ENCODE peak calls at places on chromosomes 3 and 15, in eight cellular contexts. I is BE2C, A is pancreas, T is testis, N is colonic mucosa, E is Panc1, D is PC-3, P is fibroblast of lung. Y is an unnamed sample.
A peak's percentile ranks its signal among the peaks of the same experiment; 100 is the strongest.

GRCh38 chr3:47578691-47579632 is at the start of gene CSPG5:
- DNase-seq in I (peak; percentile 33), A (peak; percentile 35), T (no peak), N (no peak), E (no peak), D (no peak), P (no peak), Y (no peak)

GRCh38 chr3:48596676-48597407 is 1.7 kb upstream of the COL7A1 start:
- DNase-seq in I (no peak), A (no peak), T (no peak), N (no peak), E (no peak), D (no peak), P (no peak), Y (no peak)

GRCh38 chr3:66010348-66011097 is 28.2 kb downstream of the MAGI1 start:
- DNase-seq in I (no peak), A (no peak), T (no peak), N (no peak), E (no peak), D (peak; percentile 66), P (no peak), Y (no peak)

GRCh38 chr3:44762690-44763089 is 1.1 kb downstream of the KIF15 start:
- DNase-seq in I (no peak), A (no peak), T (no peak), N (no peak), E (no peak), D (no peak), P (no peak), Y (no peak)

GRCh38 chr3:39166932-39167532 is 13.6 kb upstream of the CSRNP1 start:
- DNase-seq in I (no peak), A (peak; percentile 31), T (no peak), N (no peak), E (no peak), D (peak; percentile 75), P (peak; percentile 78), Y (peak; percentile 84)

GRCh38 chr3:184631339-184631965 is 69.9 kb downstream of the EPHB3 start:
- DNase-seq in I (no peak), A (no peak), T (no peak), N (no peak), E (no peak), D (no peak), P (no peak), Y (no peak)

GRCh38 chr3:140432176-140432753 is 245.6 kb upstream of the TRIM42 start:
- DNase-seq in I (peak; percentile 66), A (no peak), T (no peak), N (no peak), E (no peak), D (no peak), P (peak; percentile 69), Y (no peak)

GRCh38 chr15:61106044-61106834 is 122.9 kb downstream of the RORA start:
- DNase-seq in I (no peak), A (no peak), T (no peak), N (no peak), E (no peak), D (no peak), P (no peak), Y (no peak)

GRCh38 chr3:105402287-105402801 is 35.6 kb downstream of the ALCAM start:
- DNase-seq in I (no peak), A (no peak), T (no peak), N (no peak), E (no peak), D (peak; percentile 97), P (peak; percentile 77), Y (peak; percentile 76)

GRCh38 chr3:58521917-58522680 is 14.9 kb downstream of the ACOX2 start:
- DNase-seq in I (no peak), A (no peak), T (no peak), N (no peak), E (no peak), D (no peak), P (no peak), Y (no peak)

GRCh38 chr3:121707531-121708273 is 41.8 kb downstream of the GOLGB1 start:
- DNase-seq in I (no peak), A (no peak), T (no peak), N (no peak), E (no peak), D (peak; percentile 92), P (peak; percentile 22), Y (no peak)

GRCh38 chr15:90367578-90367977 is 15.5 kb downstream of the ZNF774 start:
- DNase-seq in I (no peak), A (no peak), T (no peak), N (no peak), E (no peak), D (no peak), P (peak; percentile 64), Y (no peak)

GRCh38 chr15:55775316-55775715 is 32.4 kb upstream of the PRTG start:
- DNase-seq in I (peak; percentile 42), A (no peak), T (no peak), N (no peak), E (no peak), D (peak; percentile 27), P (no peak), Y (no peak)

GRCh38 chr15:101852356-101852755 is 40.4 kb downstream of the OR4F15 start:
- DNase-seq in I (no peak), A (no peak), T (no peak), N (no peak), E (no peak), D (no peak), P (no peak), Y (no peak)

GRCh38 chr15:37880009-37880834 is 54.2 kb upstream of the TMCO5A start:
- DNase-seq in I (peak; percentile 43), A (peak; percentile 23), T (peak; percentile 21), N (no peak), E (no peak), D (peak; percentile 59), P (peak; percentile 87), Y (peak; percentile 44)

DNA sequence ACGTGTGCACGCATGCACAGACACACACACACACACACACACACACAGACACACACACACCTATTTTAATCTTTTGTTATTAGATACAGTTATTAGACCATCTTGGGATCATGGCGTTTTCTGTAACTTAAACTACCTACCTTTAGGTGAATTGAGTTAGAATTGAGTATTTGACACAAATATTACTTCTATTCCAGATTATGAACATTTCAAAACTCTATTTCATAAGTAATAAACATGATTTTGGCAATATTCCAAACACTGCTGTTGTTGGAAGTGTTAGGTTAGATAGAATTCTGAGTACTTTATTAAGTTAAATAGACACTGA is 65.6 kb downstream of the GLCE start:
- DNase-seq in I (no peak), A (no peak), T (no peak), N (no peak), E (no peak), D (no peak), P (no peak), Y (no peak)
- TF ChIP-seq CTCF in I (no peak), A (no peak), T (no peak), N (no peak), E (peak; percentile 14), D (no peak), P (no peak), Y (no peak)

DNA sequence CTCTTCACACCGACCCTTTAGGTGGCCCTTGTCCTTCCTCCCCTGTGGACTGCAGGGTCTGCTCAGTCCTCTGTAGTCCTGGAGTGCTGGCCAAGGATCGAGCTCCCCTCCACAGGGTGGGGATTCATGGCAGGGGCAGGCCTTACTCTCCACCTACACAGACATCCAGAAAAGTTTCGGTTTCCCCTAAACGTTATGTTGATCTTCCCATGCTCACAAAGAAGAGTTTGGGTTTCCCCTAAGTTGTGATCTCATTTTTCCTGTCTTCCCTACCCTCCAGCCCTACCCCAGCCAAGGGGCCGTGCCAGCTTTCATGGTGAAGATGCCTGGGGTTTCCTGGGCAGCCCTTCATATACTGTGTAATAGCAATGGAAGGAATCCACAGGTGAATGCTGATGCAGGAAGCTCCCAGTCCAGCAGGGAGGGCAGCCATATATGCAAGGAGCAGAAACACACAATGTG is 10.3 kb downstream of the STOML1 start:
- DNase-seq in I (no peak), A (no peak), T (no peak), N (no peak), E (no peak), D (no peak), P (peak; percentile 42), Y (no peak)
- H3K4me3 ChIP-seq in I (no peak overlapping the region), A (no peak overlapping the region), T (no peak overlapping the region), N (no peak overlapping the region), E (no peak overlapping the region), D (no peak overlapping the region), P (no peak overlapping the region), Y (no peak overlapping the region)

GRCh38 chr3:9690451-9691450 is 12.9 kb upstream of the CPNE9 start:
- DNase-seq in I (peak; percentile 74), A (no peak), T (peak; percentile 71), N (no peak), E (no peak), D (no peak), P (peak; percentile 30), Y (peak; percentile 46)
- H3K36me3 ChIP-seq in I (no peaks in the 10 kb centered on the region), A (peaks cover 5% of the 10 kb centered on the region), T (no peaks in the 10 kb centered on the region), N (peaks cover 18% of the 10 kb centered on the region), E (peaks cover 2% of the 10 kb centered on the region), D (peaks cover 30% of the 10 kb centered on the region), P (peaks cover 21% of the 10 kb centered on the region), Y (peaks cover 53% of the 10 kb centered on the region)

GRCh38 chr3:19543212-19543841 is 390.7 kb downstream of the EFHB start:
- DNase-seq in I (peak; percentile 5), A (peak; percentile 9), T (peak; percentile 27), N (no peak), E (peak; percentile 8), D (peak; percentile 40), P (no peak), Y (no peak)
- TF ChIP-seq CTCF in I (peak; percentile 79), A (peak; percentile 23), T (no peak), N (peak; percentile 28), E (peak; percentile 53), D (peak; percentile 66), P (no peak), Y (peak; percentile 57)

DNA sequence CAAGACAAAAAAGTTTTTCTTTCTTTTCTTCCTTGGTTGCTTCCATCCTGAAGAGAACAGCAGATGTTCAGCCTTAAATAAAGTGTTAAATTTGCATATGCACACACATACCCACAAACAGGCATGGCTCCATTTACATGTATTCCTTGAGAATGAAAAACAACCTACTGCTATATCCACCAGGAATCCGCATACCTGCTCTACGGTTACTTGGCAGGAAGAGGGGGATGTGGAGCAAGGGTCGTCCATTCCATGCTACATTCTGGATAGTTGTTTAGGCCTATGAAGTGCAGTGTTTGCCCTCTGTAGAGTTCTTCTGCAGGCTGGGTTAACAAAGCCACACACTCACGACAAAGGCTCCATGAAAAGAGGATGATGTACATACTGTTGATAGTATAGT is 322.8 kb downstream of the KCNH8 start:
- DNase-seq in I (no peak), A (no peak), T (no peak), N (no peak), E (no peak), D (no peak), P (no peak), Y (no peak)
- H3K4me3 ChIP-seq in I (no peak overlapping the region), A (no peak overlapping the region), T (no peak overlapping the region), N (no peak overlapping the region), E (no peak overlapping the region), D (no peak overlapping the region), P (no peak overlapping the region), Y (no peak overlapping the region)

GRCh38 chr3:170145278-170145677 is 36.3 kb downstream of the PHC3 start:
- DNase-seq in I (no peak), A (no peak), T (no peak), N (no peak), E (no peak), D (no peak), P (no peak), Y (no peak)
- H3K36me3 ChIP-seq in I (peaks cover 7% of the 10 kb centered on the region), A (no peaks in the 10 kb centered on the region), T (no peaks in the 10 kb centered on the region), N (peaks cover 5% of the 10 kb centered on the region), E (peaks cover 11% of the 10 kb centered on the region), D (peaks cover 33% of the 10 kb centered on the region), P (no peaks in the 10 kb centered on the region), Y (peaks cover 10% of the 10 kb centered on the region)

Y was measured in brain microvascular endothelial cell.